ENCODE peak calls at places on chromosomes 13 and 19, in seven cellular contexts. O is posterior cingulate gyrus, W is MG63, C is activated T-cell treated with anti-CD3 and anti-CD28 coated beads for 1 hour, F is kidney tubule cell, Y is fibroblast of the conjunctiva, L is H54. I is an unnamed sample.

GRCh38 chr13:41905600-41906254 is 55.2 kb downstream of the VWA8 start:
- DNase-seq in O (no peak), W (no peak), C (no peak), F (peak; percentile 66), Y (peak; percentile 27), L (no peak), I (no peak)

GRCh38 chr19:46357846-46358583 is 11.1 kb downstream of the PPP5C start:
- DNase-seq in O (no peak), W (no peak), C (no peak), F (peak; percentile 66), Y (no peak), L (no peak), I (no peak)

GRCh38 chr19:12733369-12733896 is 1.1 kb downstream of the TRIR start:
- DNase-seq in O (no peak), W (peak; percentile 74), C (no peak), F (peak; percentile 46), Y (no peak), L (no peak), I (peak; percentile 13)

GRCh38 chr19:46295401-46296308 is 1.2 kb upstream of the HIF3A start:
- DNase-seq in O (no peak), W (no peak), C (no peak), F (no peak), Y (no peak), L (no peak), I (no peak)

GRCh38 chr13:98368019-98368418 is 190.9 kb upstream of the RNF113B start:
- DNase-seq in O (no peak), W (no peak), C (no peak), F (peak; percentile 54), Y (no peak), L (no peak), I (no peak)

GRCh38 chr13:64488731-64489130 is 2741.4 kb downstream of the PCDH9 start:
- DNase-seq in O (no peak), W (no peak), C (no peak), F (no peak), Y (no peak), L (no peak), I (no peak)

GRCh38 chr19:46413262-46414031 is at the start of gene CCDC8:
- DNase-seq in O (peak; percentile 87), W (peak; percentile 86), C (no peak), F (peak; percentile 92), Y (peak; percentile 95), L (no peak), I (no peak)

GRCh38 chr13:66835040-66835628 is 395.0 kb downstream of the PCDH9 start:
- DNase-seq in O (peak; percentile 95), W (peak; percentile 13), C (no peak), F (no peak), Y (no peak), L (no peak), I (no peak)

GRCh38 chr13:24127116-24127631 is 33.3 kb upstream of the SPATA13 start:
- DNase-seq in O (no peak), W (no peak), C (no peak), F (no peak), Y (no peak), L (no peak), I (no peak)

GRCh38 chr13:30149248-30149647 is 158.1 kb downstream of the KATNAL1 start:
- DNase-seq in O (no peak), W (no peak), C (no peak), F (no peak), Y (no peak), L (no peak), I (no peak)

GRCh38 chr13:21606781-21607180 is 2.8 kb upstream of the MICU2 start:
- DNase-seq in O (no peak), W (no peak), C (no peak), F (no peak), Y (no peak), L (no peak), I (no peak)

GRCh38 chr19:10625003-10625761 is at the start of gene SLC44A2:
- DNase-seq in O (peak; percentile 96), W (peak; percentile 61), C (no peak), F (peak; percentile 83), Y (peak; percentile 38), L (peak; percentile 91), I (no peak)

GRCh38 chr13:33728271-33729037 is 89.5 kb upstream of the RFC3 start:
- DNase-seq in O (no peak), W (peak; percentile 85), C (no peak), F (peak; percentile 85), Y (no peak), L (no peak), I (no peak)

GRCh38 chr19:15025237-15025636 is 24.0 kb upstream of the CASP14 start:
- DNase-seq in O (no peak), W (no peak), C (no peak), F (no peak), Y (no peak), L (peak; percentile 50), I (no peak)

GRCh38 chr19:48881741-48882657 is 9.8 kb downstream of the PPP1R15A start:
- DNase-seq in O (no peak), W (no peak), C (no peak), F (no peak), Y (no peak), L (no peak), I (no peak)

GRCh38 chr13:39789451-39789850 is 134.0 kb downstream of the COG6 start:
- DNase-seq in O (no peak), W (no peak), C (no peak), F (peak; percentile 33), Y (no peak), L (no peak), I (no peak)

I was measured in effector CD8-positive, alpha-beta T cell.